ENCODE peak calls at places on chromosomes 13 and 19, in seven cellular contexts. F is HFF-Myc, N is cardiac muscle cell, Z is fibroblast of mammary gland, Y is ascending aorta, Q is AG09319, J is Caco-2. A is an unnamed sample.

GRCh38 chr19:49132974-49133609 is 13.7 kb downstream of the PPFIA3 start:
- DNase-seq in J (no peak), Z (no peak), Q (no peak), F (no peak), Y (no peak), N (no peak), A (no peak)

GRCh38 chr13:95128045-95128643 is 173.1 kb downstream of the ABCC4 start:
- DNase-seq in Y (no peak), F (no peak), Q (no peak), J (no peak), N (no peak), Z (no peak), A (no peak)

GRCh38 chr19:36488118-36488815 is 1.1 kb downstream of the ZNF566 start:
- DNase-seq in N (no peak), Z (no peak), Q (no peak), Y (no peak), J (no peak), F (no peak), A (no peak)

GRCh38 chr19:996051-996838 is 4.0 kb upstream of the GRIN3B start:
- DNase-seq in J (peak), N (peak), Q (no peak), F (no peak), Z (peak), Y (no peak), A (no peak)

GRCh38 chr13:24407844-24408243 is 98.5 kb downstream of the C1QTNF9 start:
- DNase-seq in Y (no peak), F (no peak), Z (no peak), J (no peak), N (no peak), Q (no peak), A (no peak)

GRCh38 chr19:10565028-10565566 is 713 bp downstream of the KRI1 start:
- DNase-seq in F (no peak), Y (peak), Z (peak), J (peak), N (peak), Q (no peak), A (peak)

GRCh38 chr13:111911754-111912452 is 155.0 kb upstream of the SOX1 start:
- DNase-seq in Z (no peak), Q (no peak), N (no peak), J (no peak), F (no peak), Y (peak), A (peak)

GRCh38 chr13:46496086-46496485 is 56.9 kb upstream of the LRCH1 start:
- DNase-seq in J (no peak), N (no peak), Z (no peak), Q (no peak), Y (no peak), F (no peak), A (no peak)

GRCh38 chr13:104586010-104586746 is 1520.0 kb upstream of the SLC10A2 start:
- DNase-seq in F (no peak), J (no peak), Z (peak), Y (no peak), Q (no peak), N (peak), A (no peak)

GRCh38 chr13:40895715-40896184 is 106.3 kb downstream of the SLC25A15 start:
- DNase-seq in F (no peak), N (no peak), Z (no peak), J (peak), Q (no peak), Y (no peak), A (no peak)

GRCh38 chr19:31676271-31677004 is 327.2 kb upstream of the TSHZ3 start:
- DNase-seq in Y (no peak), Q (no peak), F (no peak), N (peak), Z (peak), J (peak), A (no peak)

GRCh38 chr13:98133949-98134348 is 8.9 kb upstream of the FARP1 start:
- DNase-seq in J (no peak), Z (no peak), Y (no peak), N (no peak), Q (no peak), F (no peak), A (no peak)

GRCh38 chr13:32731576-32731975 is 145.3 kb downstream of the PDS5B start:
- DNase-seq in Y (no peak), N (peak), Z (peak), J (no peak), Q (no peak), F (peak), A (no peak)

GRCh38 chr19:35736913-35737886 is 5.1 kb downstream of the IGFLR1 start:
- DNase-seq in Z (no peak), N (no peak), J (no peak), F (no peak), Y (no peak), Q (no peak), A (no peak)

GRCh38 chr13:53126803-53127202 is 98.2 kb downstream of the OLFM4 start:
- DNase-seq in Z (peak), F (no peak), N (peak), Q (no peak), J (no peak), Y (no peak), A (no peak)

DNA sequence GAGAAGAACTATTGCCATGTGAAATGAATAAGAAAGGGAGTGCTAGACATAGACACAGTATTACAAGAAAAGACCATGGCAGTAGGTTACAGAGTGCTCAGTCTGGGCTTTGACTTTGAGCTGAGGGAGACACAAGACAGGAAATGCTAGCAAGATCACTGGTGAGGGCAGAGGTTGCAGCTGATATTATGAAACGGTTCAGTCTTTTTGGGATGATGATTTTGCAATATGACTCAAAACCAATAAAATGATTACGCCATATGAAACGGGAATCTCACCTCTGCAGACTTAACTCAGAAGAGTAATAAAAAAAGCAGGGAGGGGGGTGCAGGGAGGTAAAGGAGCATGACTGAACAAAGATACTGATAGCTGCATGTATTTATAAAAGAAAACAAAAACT is 123.1 kb downstream of the RBM26 start:
- DNase-seq in Q (no peak), F (no peak), J (peak), Z (peak), N (peak), Y (no peak), A (no peak)
- TF ChIP-seq CTCF in Q (no peak), F (no peak), J (no peak), Z (no peak), N (no peak), Y (no peak), A (no peak)

GRCh38 chr19:45254044-45254531 is 3.0 kb downstream of the MARK4 start:
- DNase-seq in J (peak), F (no peak), Z (no peak), Y (no peak), Q (no peak), N (no peak), A (peak)
- TF ChIP-seq CTCF in J (peak), F (peak), Z (peak), Y (no peak), Q (peak), N (peak), A (peak)

GRCh38 chr19:45908956-45909355 is 5.6 kb downstream of the NANOS2 start:
- DNase-seq in Z (peak), F (no peak), Q (no peak), Y (no peak), N (no peak), J (no peak), A (no peak)
- TF ChIP-seq CTCF in Z (peak), F (no peak), Q (no peak), Y (no peak), N (no peak), J (no peak), A (no peak)

DNA sequence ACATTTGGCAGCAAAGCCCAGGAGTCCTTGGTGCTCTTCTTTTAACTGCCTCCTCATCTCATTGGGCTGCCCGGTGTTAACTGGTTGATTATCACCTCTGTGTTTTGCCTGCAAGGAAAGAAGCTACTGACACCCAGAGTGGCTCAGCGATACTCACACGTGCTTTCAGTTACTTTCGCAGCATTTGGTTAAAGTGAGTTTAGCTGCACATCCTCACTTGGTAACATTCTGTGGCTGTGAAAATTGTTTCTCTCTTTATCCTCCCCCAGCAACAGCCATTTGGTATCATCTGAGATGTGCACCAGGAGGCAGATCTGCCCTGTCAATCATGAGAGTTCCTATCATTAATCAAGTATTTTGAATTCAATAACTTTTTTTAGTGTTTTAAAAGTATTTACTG is 44.6 kb upstream of the GPR183 start:
- DNase-seq in Z (no peak), Q (no peak), F (no peak), J (no peak), Y (no peak), N (no peak), A (no peak)
- TF ChIP-seq CTCF in Z (no peak), Q (no peak), F (no peak), J (no peak), Y (no peak), N (no peak), A (no peak)

DNA sequence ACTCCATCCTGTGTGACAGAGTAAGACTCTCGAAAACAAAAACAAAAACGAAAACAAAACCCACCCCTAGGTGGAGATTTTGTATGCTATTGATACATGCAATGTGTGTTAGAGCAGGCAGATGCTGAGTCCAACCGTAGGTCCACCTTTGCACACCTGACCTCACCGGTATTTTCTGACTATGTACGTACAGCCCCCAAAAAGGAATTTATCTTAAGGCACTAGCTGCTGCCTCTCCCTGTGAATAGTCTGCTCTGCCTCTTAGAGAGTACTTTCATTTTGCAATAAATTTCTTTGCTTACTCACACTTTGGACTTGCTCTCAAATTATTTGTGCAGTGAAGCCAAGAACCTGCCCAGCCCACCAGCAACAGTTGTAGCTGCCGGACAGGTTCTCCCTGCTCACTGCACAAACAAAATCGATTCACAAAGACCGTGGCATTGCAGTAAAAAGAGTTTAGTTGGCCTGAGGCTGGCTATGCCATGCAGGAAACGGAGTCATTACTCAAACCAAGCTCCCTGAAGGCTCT is 8.2 kb upstream of the ZNF77 start:
- DNase-seq in Q (no peak), J (peak), Z (peak), F (no peak), N (no peak), Y (no peak), A (peak)
- TF ChIP-seq CTCF in Q (no peak), J (peak), Z (peak), F (no peak), N (no peak), Y (no peak), A (peak)

A was measured in progenitor cell of endocrine pancreas.